ENCODE peak calls at places on chromosomes 6 and 20, in nine cellular contexts. S, E, T, H, L, Y, Q, U and K are unnamed samples.

GRCh38 chr20:32215147-32215546 is 7.5 kb downstream of the POFUT1 start:
- DNase-seq in U (no peak), H (no peak), S (no peak), Y (no peak), L (no peak), Q (no peak), E (no peak), T (no peak), K (no peak)

GRCh38 chr6:113672691-113673149 is 184.4 kb upstream of the MARCKS start:
- DNase-seq in S (peak), Y (no peak), Q (no peak), E (no peak), H (no peak), L (no peak), T (peak), U (no peak), K (no peak)

GRCh38 chr6:93040375-93040774 is 379.0 kb downstream of the EPHA7 start:
- DNase-seq in Y (no peak), E (no peak), L (no peak), T (no peak), S (no peak), Q (no peak), U (no peak), H (no peak), K (no peak)

GRCh38 chr20:51462566-51463276 is 79.8 kb downstream of the NFATC2 start:
- DNase-seq in L (no peak), U (no peak), E (no peak), Q (peak), Y (no peak), T (no peak), H (no peak), S (peak), K (peak)

GRCh38 chr6:75611702-75612375 is 10.2 kb downstream of the SENP6 start:
- DNase-seq in Q (no peak), T (no peak), U (no peak), S (peak), L (no peak), E (no peak), H (no peak), Y (no peak), K (no peak)

GRCh38 chr20:53838311-53838873 is 232.0 kb downstream of the BCAS1 start:
- DNase-seq in L (no peak), H (no peak), S (no peak), T (no peak), U (no peak), Q (no peak), E (no peak), Y (no peak), K (no peak)

GRCh38 chr6:90107721-90108364 is 188.8 kb downstream of the BACH2 start:
- DNase-seq in S (no peak), T (no peak), U (no peak), E (peak), Q (no peak), Y (no peak), H (no peak), L (no peak), K (no peak)

GRCh38 chr20:50339196-50339901 is 148.7 kb downstream of the CEBPB start:
- DNase-seq in L (no peak), U (no peak), E (no peak), S (peak), Y (no peak), H (no peak), T (no peak), Q (no peak), K (no peak)

GRCh38 chr6:35293681-35294080 is 3.9 kb upstream of the DEF6 start:
- DNase-seq in Y (no peak), E (no peak), T (no peak), U (no peak), S (no peak), Q (no peak), H (no peak), L (no peak), K (no peak)

GRCh38 chr6:39225946-39226437 is 3.3 kb downstream of the KCNK5 start:
- DNase-seq in Y (no peak), H (no peak), S (no peak), L (no peak), U (no peak), E (peak), T (no peak), Q (no peak), K (no peak)

GRCh38 chr6:17884501-17885039 is 102.9 kb downstream of the KIF13A start:
- DNase-seq in L (no peak), U (no peak), T (no peak), Q (no peak), H (no peak), E (no peak), Y (no peak), S (no peak), K (no peak)

GRCh38 chr6:21536280-21536766 is 57.2 kb upstream of the SOX4 start:
- DNase-seq in U (no peak), Q (no peak), L (no peak), H (no peak), T (no peak), E (no peak), S (no peak), Y (no peak), K (no peak)

GRCh38 chr6:169848946-169849345 is 97.5 kb downstream of the ERMARD start:
- DNase-seq in E (no peak), H (no peak), L (no peak), S (no peak), T (no peak), Q (no peak), Y (no peak), U (no peak), K (no peak)

GRCh38 chr6:56144538-56145324 is 102.6 kb downstream of the COL21A1 start:
- DNase-seq in U (no peak), Y (no peak), E (no peak), S (peak), Q (no peak), L (no peak), T (peak), H (no peak), K (no peak)

GRCh38 chr6:145798530-145798929 is 16.1 kb downstream of the FBXO30 start:
- DNase-seq in L (no peak), H (no peak), E (no peak), S (peak), T (no peak), Q (no peak), Y (no peak), U (no peak), K (no peak)